ENCODE peak calls at places on chromosome 1, in four cellular contexts. A is astrocyte of the spinal cord, P is A549, T is psoas muscle. G is an unnamed sample.

GRCh38 chr1:167328762-167329483 is 108.2 kb downstream of the POU2F1 start:
- DNase-seq in T (no peak), P (no peak), A (no peak), G (no peak)

GRCh38 chr1:108877858-108878257 is 1.1 kb downstream of the GPSM2 start:
- DNase-seq in T (no peak), A (peak), P (no peak), G (no peak)

GRCh38 chr1:222384536-222384935 is 163.4 kb downstream of the HHIPL2 start:
- DNase-seq in A (no peak), T (no peak), P (no peak), G (no peak)

GRCh38 chr1:147622731-147623130 is 47.6 kb downstream of the ACP6 start:
- DNase-seq in P (no peak), T (no peak), A (peak), G (peak)

GRCh38 chr1:113895084-113895483 is 7.7 kb upstream of the BCL2L15 start:
- DNase-seq in A (no peak), T (no peak), P (no peak), G (no peak)

GRCh38 chr1:198548890-198549289 is 8.4 kb upstream of the ATP6V1G3 start:
- DNase-seq in P (no peak), A (no peak), T (no peak), G (no peak)

GRCh38 chr1:162391790-162392563 is 10.4 kb downstream of the C1orf226 start:
- DNase-seq in T (no peak), P (peak), A (peak), G (no peak)

GRCh38 chr1:113780363-113781146 is 21.3 kb upstream of the PHTF1 start:
- DNase-seq in T (no peak), P (no peak), A (peak), G (no peak)

GRCh38 chr1:230067441-230067870 is 418 bp downstream of the GALNT2 start:
- DNase-seq in P (peak), T (peak), A (no peak), G (peak)

GRCh38 chr1:220370041-220370700 is 97.9 kb upstream of the RAB3GAP2 start:
- DNase-seq in T (peak), P (no peak), A (peak), G (peak)

DNA sequence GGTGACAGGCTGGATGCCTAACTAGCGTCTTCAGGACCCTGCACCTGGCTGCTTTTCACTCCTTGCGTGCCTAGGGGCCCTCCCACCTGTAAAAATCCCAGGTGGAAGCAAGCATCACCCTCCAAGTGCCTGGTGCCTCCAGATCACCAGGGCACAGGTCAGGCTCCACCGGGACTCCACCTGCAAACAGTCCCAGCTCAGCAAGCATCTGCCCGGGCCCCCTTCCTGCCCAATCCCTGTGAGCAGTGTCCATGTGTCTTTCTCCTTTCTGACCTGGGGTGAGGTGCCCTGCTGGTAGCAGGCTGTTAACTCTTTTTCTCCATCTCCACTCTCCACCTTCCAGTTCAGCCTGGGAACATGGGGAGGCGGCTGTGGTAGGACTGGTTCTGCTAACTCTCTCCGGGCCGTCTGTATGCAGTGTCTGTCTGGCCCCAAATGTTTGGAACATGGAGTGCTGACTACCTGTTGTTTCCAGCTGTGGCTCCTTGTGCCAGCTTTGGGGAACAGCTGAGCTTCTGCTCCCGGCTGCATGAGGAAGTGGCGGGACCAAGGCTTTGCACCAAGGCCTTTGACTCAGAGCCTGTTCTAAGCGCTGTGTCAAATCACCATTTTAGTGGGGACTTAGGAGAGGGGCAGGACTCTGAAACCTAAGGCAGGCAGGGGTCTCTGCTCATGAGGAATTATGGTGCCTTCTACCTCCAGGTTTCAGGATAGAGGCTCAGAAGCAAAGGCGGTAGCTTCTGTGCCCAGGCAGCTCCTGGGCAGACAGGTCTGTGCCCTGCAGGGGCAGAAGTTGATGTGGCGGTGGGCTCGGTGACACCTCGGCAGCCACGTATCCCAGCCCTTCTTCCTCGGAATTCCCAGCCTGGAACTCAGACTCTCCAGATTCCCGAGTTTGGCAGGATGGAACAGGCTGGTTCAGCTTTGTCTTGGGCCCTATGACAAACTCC is 5.5 kb downstream of the GPR137B start:
- DNase-seq in T (no peak), P (no peak), A (no peak), G (no peak)
- H3K4me3 ChIP-seq in T (no peak), P (no peak), A (no peak), G (no peak)

GRCh38 chr1:203278885-203279406 is 26.4 kb upstream of the BTG2 start:
- DNase-seq in A (no peak), P (no peak), T (no peak), G (no peak)
- H3K4me3 ChIP-seq in A (no peak), P (no peak), T (peak), G (no peak)

GRCh38 chr1:201536542-201536941 is 2.4 kb upstream of the NAV1 start:
- DNase-seq in P (no peak), T (peak), A (peak), G (peak)

GRCh38 chr1:201538618-201539551 is at the start of gene NAV1:
- DNase-seq in A (peak), T (peak), P (peak), G (no peak)

GRCh38 chr1:201537467-201537866 is 1.5 kb upstream of the NAV1 start:
- DNase-seq in A (no peak), T (no peak), P (no peak), G (no peak)

GRCh38 chr1:201537028-201537427 is 1.9 kb upstream of the NAV1 start:
- DNase-seq in A (no peak), T (no peak), P (no peak), G (no peak)

DNA sequence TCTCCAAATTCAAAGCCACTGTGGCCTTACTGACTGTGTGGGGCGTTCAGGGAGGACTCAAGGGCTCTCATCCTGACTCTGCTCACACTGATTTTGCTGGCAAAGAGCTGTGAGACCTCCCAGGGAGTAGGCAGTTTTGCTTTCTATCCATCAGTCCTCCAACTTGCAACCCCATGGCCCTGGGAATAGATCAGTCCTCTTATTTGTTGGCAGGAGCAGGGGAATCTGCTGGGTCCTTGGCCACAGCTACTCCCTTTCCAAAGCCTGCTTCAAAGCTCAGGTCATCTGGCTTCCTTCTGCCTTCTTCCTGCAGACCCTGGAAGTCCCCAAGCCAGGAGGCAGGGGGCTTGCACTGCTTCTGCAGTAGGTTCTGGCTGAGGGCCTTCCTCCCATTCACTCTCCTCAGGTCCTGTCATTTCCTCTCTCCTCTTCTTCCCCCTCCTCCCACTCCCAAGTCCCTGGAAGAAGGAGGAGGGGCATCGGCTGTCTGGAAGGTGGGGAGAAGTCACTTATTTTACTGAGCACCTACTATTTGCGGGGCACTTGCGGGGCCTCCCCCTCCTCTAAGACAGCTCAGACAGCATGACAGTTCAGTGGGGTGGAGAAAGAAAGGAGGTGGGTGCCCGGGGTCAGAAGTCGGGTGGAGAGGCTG is 835 bp upstream of the NAV1 start:
- DNase-seq in A (no peak), T (no peak), P (no peak), G (no peak)
- H3K4me3 ChIP-seq in A (peak), T (peak), P (peak), G (peak)

DNA sequence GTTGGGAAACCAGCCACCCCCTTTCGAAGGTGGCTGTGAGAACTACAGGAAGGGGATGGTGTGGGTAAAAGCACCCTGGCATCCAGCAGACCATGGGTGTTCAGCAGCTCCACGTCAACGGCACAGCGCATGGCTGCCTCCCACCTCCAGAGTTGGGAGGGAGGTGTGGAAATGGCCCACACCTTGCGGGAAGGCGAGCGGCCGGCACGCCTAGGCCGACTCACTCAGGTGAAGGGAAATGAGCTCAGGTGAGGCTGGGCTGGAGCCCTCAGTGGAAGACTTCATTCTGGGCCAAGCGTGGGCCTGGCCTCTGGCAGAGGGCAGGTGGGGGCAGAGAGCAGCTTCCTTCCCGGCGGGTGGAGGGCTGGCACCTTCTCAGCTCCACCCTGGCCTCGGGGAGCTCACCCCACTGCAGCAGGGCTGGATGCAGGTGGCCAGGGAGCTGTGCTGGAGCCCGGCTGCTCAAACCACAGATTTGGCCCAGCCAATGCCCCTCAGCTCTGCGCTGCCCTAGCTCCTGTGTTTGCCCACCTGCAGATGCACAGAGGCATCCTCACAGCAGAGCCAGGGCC is 24.8 kb upstream of the ALDH4A1 start:
- DNase-seq in P (no peak), A (no peak), T (no peak), G (peak)
- H3K4me3 ChIP-seq in P (no peak), A (no peak), T (no peak), G (peak)

GRCh38 chr1:203271962-203272632 is 33.2 kb upstream of the BTG2 start:
- DNase-seq in T (no peak), A (no peak), P (no peak), G (no peak)

GRCh38 chr1:203271018-203271743 is 34.1 kb upstream of the BTG2 start:
- DNase-seq in P (peak), A (peak), T (no peak), G (peak)

GRCh38 chr1:203273869-203274602 is 31.3 kb upstream of the BTG2 start:
- DNase-seq in A (no peak), P (no peak), T (peak), G (no peak)

GRCh38 chr1:203273206-203273868 is 32.0 kb upstream of the BTG2 start:
- DNase-seq in P (peak), T (peak), A (peak), G (peak)

GRCh38 chr1:203272633-203273205 is 32.6 kb upstream of the BTG2 start:
- DNase-seq in T (no peak), P (no peak), A (no peak), G (no peak)
- H3K4me3 ChIP-seq in T (peak), P (no peak), A (no peak), G (no peak)

DNA sequence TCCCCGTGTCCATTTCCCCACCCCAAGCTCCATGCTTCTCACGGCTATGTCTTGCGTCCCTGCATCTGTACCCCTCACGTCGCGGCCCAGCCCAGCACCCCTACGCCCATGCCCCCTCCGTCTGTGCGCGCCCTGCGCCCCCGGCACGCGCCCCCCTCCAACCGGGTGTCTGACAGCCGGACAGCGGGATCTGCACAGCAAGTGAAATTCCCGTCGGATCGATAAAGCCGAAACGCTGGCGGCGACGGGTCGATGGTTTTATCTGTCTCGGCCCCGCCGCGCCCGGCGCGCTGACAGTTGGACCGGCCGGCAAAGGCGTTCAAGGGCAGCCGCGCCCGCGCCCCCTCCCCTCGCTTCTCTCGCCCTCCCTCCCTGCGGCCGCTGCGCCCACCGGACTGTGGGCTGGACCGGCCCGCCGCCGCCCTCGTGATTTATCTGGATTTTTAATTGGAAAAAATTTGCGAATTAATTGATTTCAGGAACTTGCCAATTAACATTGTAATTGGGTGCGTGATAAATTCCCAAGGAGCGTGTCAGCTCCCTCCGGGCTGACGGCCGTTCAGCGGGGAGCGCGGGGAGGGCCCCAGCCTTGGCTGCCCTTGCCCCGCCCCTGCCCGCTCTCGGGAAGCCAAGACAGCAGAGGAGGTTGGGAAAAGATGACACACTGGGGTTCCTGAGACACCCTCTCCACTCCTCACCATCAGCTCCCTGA is 57.1 kb downstream of the TMEM53 start:
- DNase-seq in A (no peak), T (no peak), P (no peak), G (peak)
- H3K4me3 ChIP-seq in A (peak), T (peak), P (no peak), G (peak)

G was measured in mammary epithelial cell.